ENCODE peak calls at places on chromosomes 12 and 14, in seven cellular contexts. T, W, M, V, A, B and E are unnamed samples.

GRCh38 chr12:84150226-84150625 is 762.4 kb downstream of the SLC6A15 start:
- DNase-seq in M (no peak), T (no peak), W (no peak), V (no peak), B (no peak), A (no peak), E (no peak)

GRCh38 chr14:51117579-51117978 is 22.7 kb upstream of the TRIM9 start:
- DNase-seq in M (no peak), W (no peak), T (no peak), V (no peak), B (no peak), A (no peak), E (no peak)

GRCh38 chr12:124766745-124767074 is 97.0 kb downstream of the SCARB1 start:
- DNase-seq in W (no peak), B (no peak), V (no peak), T (no peak), A (no peak), M (no peak), E (no peak)

GRCh38 chr12:123780956-123781355 is 18.9 kb downstream of the DNAH10 start:
- DNase-seq in B (no peak), M (no peak), W (no peak), T (no peak), V (no peak), A (no peak), E (no peak)

GRCh38 chr14:89540009-89540829 is 123.2 kb upstream of the FOXN3 start:
- DNase-seq in M (no peak), W (no peak), T (no peak), B (peak), V (no peak), A (no peak), E (no peak)

GRCh38 chr12:12442548-12443071 is 85.7 kb downstream of the BORCS5 start:
- DNase-seq in V (no peak), A (peak), B (peak), M (no peak), T (no peak), W (no peak), E (no peak)

GRCh38 chr12:118061876-118062791 is 1.2 kb upstream of the WSB2 start:
- DNase-seq in M (peak), B (peak), A (peak), W (no peak), T (no peak), V (peak), E (no peak)

GRCh38 chr12:95358111-95359083 is 115.6 kb upstream of the METAP2 start:
- DNase-seq in V (no peak), W (peak), T (no peak), B (no peak), M (no peak), A (no peak), E (no peak)

GRCh38 chr12:88994537-88994936 is 357.8 kb downstream of the DUSP6 start:
- DNase-seq in M (no peak), A (no peak), W (no peak), T (no peak), B (peak), V (no peak), E (no peak)

GRCh38 chr14:77593501-77593911 is 22.9 kb downstream of the SPTLC2 start:
- DNase-seq in B (peak), V (no peak), W (peak), A (no peak), T (no peak), M (peak), E (no peak)

GRCh38 chr14:33210304-33210703 is 271.6 kb downstream of the NPAS3 start:
- DNase-seq in B (peak), V (no peak), A (no peak), T (peak), W (no peak), M (no peak), E (no peak)

GRCh38 chr12:47828967-47829482 is 9.3 kb upstream of the HDAC7 start:
- DNase-seq in T (no peak), B (peak), M (no peak), W (peak), A (no peak), V (no peak), E (no peak)

GRCh38 chr12:13834241-13834640 is 147.2 kb downstream of the GRIN2B start:
- DNase-seq in B (no peak), T (no peak), M (peak), W (no peak), A (no peak), V (no peak), E (no peak)

GRCh38 chr12:119176267-119177055 is 2.3 kb upstream of the HSPB8 start:
- DNase-seq in T (peak), V (no peak), B (peak), M (no peak), W (no peak), A (peak), E (peak)